ENCODE peak calls at places on chromosomes 5 and 9, in four cellular contexts. N, K, T and H are unnamed samples.

GRCh38 chr5:170986598-170986997 is 124.8 kb downstream of the RANBP17 start:
- DNase-seq in N (no peak), K (no peak), T (no peak), H (peak)

GRCh38 chr5:126676195-126676624 is 75.5 kb downstream of the PHAX start:
- DNase-seq in N (peak), K (peak), T (peak), H (peak)

GRCh38 chr5:138000102-138000723 is 32.7 kb downstream of the FAM13B start:
- DNase-seq in N (no peak), K (peak), T (peak), H (peak)

GRCh38 chr5:141634162-141634561 is 2.5 kb downstream of the HDAC3 start:
- DNase-seq in N (no peak), K (peak), T (no peak), H (no peak)

GRCh38 chr5:57184322-57184721 is 10.5 kb downstream of the GPBP1 start:
- DNase-seq in N (no peak), K (peak), T (no peak), H (no peak)

GRCh38 chr5:75365740-75366139 is 28.7 kb downstream of the HMGCR start:
- DNase-seq in N (no peak), K (peak), T (no peak), H (peak)

GRCh38 chr5:141635646-141636045 is 1.0 kb downstream of the HDAC3 start:
- DNase-seq in N (no peak), K (no peak), T (no peak), H (no peak)

GRCh38 chr5:122126711-122127385 is 2.5 kb upstream of the ZNF474 start:
- DNase-seq in N (no peak), K (peak), T (no peak), H (peak)

GRCh38 chr5:163758283-163758711 is 252.9 kb downstream of the MAT2B start:
- DNase-seq in N (no peak), K (no peak), T (no peak), H (peak)

GRCh38 chr5:76983468-76983867 is 30.6 kb downstream of the CRHBP start:
- DNase-seq in N (no peak), K (no peak), T (no peak), H (no peak)

GRCh38 chr9:36665921-36666429 is 93.3 kb downstream of the MELK start:
- DNase-seq in N (no peak), K (peak), T (no peak), H (peak)

GRCh38 chr9:1619915-1620705 is 395.0 kb upstream of the SMARCA2 start:
- DNase-seq in N (peak), K (no peak), T (no peak), H (no peak)

GRCh38 chr9:34961574-34962480 is 3.7 kb downstream of the PHF24 start:
- DNase-seq in N (no peak), K (no peak), T (no peak), H (peak)

GRCh38 chr5:9239626-9240025 is 306.2 kb downstream of the SEMA5A start:
- DNase-seq in N (no peak), K (no peak), T (no peak), H (peak)

GRCh38 chr5:125012727-125013451 is 266.4 kb upstream of the ZNF608 start:
- DNase-seq in N (no peak), K (no peak), T (no peak), H (no peak)

GRCh38 chr9:93990448-93990847 is 35.3 kb upstream of the BARX1 start:
- DNase-seq in N (no peak), K (no peak), T (no peak), H (no peak)

GRCh38 chr9:98178874-98179850 is 13.3 kb downstream of the CORO2A start:
- DNase-seq in N (no peak), K (no peak), T (no peak), H (no peak)

GRCh38 chr9:97367729-97368128 is 44.2 kb upstream of the TDRD7 start:
- DNase-seq in N (no peak), K (no peak), T (no peak), H (no peak)

GRCh38 chr9:38687389-38687842 is 32.5 kb downstream of the FAM240B start:
- DNase-seq in N (no peak), K (peak), T (peak), H (no peak)

GRCh38 chr9:124694394-124695279 is 76.5 kb downstream of the NR6A1 start:
- DNase-seq in N (peak), K (no peak), T (no peak), H (no peak)

GRCh38 chr9:125460883-125461475 is 199.4 kb downstream of the GAPVD1 start:
- DNase-seq in N (no peak), K (no peak), T (no peak), H (peak)

GRCh38 chr9:94767331-94768099 is 41.0 kb downstream of the AOPEP start:
- DNase-seq in N (no peak), K (no peak), T (no peak), H (peak)

GRCh38 chr9:102650896-102651295 is 344.2 kb upstream of the CYLC2 start:
- DNase-seq in N (no peak), K (no peak), T (no peak), H (no peak)

GRCh38 chr9:136007906-136008692 is 46.9 kb upstream of the UBAC1 start:
- DNase-seq in N (no peak), K (no peak), T (peak), H (peak)

GRCh38 chr9:14087576-14087975 is 226.4 kb downstream of the NFIB start:
- DNase-seq in N (no peak), K (no peak), T (no peak), H (no peak)

GRCh38 chr9:130849356-130849755 is 14.3 kb downstream of the ABL1 start:
- DNase-seq in N (no peak), K (no peak), T (no peak), H (no peak)

DNA sequence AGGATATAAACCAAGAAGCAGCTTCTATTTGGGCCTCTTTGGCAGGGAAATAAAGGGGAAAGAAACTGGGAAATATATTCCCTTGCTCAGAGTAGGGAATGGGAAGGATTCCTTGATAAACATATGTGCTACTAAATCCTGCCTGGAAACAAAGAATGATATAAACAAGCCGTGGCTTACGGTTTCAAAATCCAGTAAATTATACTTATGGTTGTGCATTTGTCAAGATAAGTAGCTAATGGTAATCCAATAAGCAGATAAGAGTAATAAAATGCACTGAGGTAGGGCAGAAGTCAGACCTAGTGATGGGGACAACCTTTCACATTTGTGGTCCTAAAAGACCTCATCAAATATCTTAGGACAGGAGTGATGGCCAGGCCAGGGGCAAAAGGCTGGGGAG is 481.7 kb downstream of the NTRK2 start:
- DNase-seq in N (no peak), K (no peak), T (no peak), H (no peak)
- TF ChIP-seq BHLHE40 in N (no peak), K (no peak), T (no peak), H (no peak)

GRCh38 chr9:118362596-118362995 is 658.4 kb downstream of the TLR4 start:
- DNase-seq in N (no peak), K (no peak), T (no peak), H (no peak)
- TF ChIP-seq BHLHE40 in N (no peak), K (no peak), T (no peak), H (no peak)

DNA sequence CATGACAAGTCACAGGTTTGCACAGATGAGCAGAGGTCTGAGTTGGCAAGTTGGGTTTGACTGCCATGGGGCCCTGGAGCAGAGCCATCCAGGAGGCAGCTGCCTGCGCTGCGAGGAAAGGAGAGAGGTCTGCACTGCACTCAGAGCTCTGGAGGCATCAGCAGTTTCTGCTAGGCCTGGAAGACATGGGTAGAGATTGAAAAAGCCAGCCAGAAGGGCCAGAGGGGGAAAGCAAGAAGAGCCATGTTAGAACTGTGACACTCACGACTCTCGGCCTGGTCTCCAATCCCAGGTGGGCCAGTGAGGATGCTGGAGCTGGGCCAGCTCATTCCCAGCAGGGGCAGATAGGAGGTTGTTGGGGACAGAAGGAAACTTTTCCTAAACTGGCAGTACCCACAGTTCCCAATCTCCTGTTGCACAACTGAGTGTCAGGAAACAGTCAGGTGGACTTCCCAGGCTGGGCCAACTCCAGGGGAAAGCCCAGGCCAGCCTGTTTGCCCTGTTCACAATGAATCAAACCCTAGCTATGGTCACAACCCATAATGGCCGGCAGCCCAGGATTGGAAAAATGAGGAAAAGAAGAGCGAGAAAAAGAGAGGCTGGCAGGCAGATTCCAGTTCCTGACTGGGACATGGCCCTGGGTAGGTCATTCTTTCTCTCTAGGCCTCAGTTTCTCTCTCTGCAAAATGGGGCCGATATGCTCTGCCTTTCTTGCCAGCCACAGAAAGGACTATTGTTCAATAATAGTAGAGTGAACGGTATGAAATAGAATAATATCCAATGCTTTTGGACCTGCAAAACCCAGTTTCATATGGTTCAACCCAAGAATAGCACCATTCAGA is 7.8 kb upstream of the ORM1 start:
- DNase-seq in N (peak), K (no peak), T (no peak), H (no peak)
- TF ChIP-seq BHLHE40 in N (no peak), K (no peak), T (no peak), H (no peak)

GRCh38 chr5:119344231-119344630 is 11.6 kb upstream of the TNFAIP8 start:
- DNase-seq in N (no peak), K (no peak), T (no peak), H (no peak)

GRCh38 chr5:119346404-119346803 is 9.4 kb upstream of the TNFAIP8 start:
- DNase-seq in N (no peak), K (no peak), T (no peak), H (no peak)

GRCh38 chr5:119343766-119344165 is 12.1 kb upstream of the TNFAIP8 start:
- DNase-seq in N (no peak), K (no peak), T (no peak), H (peak)

GRCh38 chr5:119347574-119347973 is 8.2 kb upstream of the TNFAIP8 start:
- DNase-seq in N (no peak), K (no peak), T (no peak), H (no peak)

DNA sequence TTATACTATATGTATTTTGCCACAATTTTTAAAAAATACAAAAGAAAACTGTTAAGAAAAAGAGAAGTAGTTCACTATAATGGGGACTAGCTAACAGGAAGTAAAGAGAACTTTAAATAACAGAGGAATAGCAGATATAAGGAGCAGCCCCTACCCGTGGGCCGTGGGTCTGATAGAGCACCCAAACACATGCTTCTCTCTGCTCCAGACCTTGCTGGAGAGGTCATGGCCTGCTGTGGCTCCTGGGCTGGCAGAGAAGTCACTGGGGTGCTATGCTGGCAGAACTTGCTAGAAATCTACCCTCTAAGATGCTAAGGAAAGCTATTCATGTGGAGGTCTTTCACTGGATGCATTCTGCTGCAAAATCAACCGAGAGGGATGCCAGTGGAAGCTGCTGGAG is 10.0 kb upstream of the TNFAIP8 start:
- DNase-seq in N (no peak), K (no peak), T (no peak), H (no peak)
- TF ChIP-seq BHLHE40 in N (no peak), K (no peak), T (no peak), H (no peak)

DNA sequence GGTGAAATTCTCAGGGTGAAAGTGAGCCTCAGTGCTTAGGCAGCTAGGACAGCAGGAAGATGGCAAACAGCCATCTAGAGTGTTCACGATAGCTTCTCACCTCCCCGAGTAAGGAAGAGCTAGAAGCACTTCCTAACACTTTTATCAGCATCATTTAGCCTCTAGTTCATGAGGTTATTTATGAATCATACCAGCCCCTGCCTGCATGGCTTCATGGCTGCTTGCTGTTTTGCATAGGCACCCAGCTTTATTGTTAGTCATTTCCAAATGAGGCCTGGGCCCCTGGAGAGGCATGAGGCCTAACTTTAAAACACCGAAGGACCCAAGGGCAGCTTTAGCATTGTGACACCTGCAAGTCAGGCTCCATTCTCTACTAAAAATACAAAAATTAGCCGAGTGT is 134.9 kb upstream of the PANK3 start:
- DNase-seq in N (no peak), K (no peak), T (no peak), H (peak)
- TF ChIP-seq BHLHE40 in N (no peak), K (no peak), T (no peak), H (no peak)

GRCh38 chr5:68529581-68529980 is 314.0 kb downstream of the PIK3R1 start:
- DNase-seq in N (no peak), K (no peak), T (no peak), H (peak)
- TF ChIP-seq BHLHE40 in N (no peak), K (no peak), T (no peak), H (no peak)

DNA sequence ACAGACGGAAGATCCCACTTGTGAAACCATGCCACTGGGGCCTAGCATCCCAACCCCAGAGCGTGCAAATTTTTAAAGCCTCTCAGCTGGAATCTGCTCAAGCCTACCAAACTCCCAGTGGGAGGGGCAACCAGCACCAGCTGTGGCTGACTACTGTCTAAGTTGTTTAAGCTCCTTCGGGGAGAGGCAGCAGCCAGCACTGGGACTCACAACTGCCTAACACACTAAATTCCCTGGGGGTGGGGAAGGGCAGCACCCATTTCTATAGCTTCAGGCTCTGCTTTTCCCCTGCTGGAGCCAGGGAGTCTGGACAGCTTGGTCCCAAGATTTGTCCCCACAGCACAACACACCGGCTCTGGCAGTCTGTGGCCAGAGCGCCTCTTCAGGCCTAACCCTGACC is 287.6 kb upstream of the MSX2 start:
- DNase-seq in N (no peak), K (no peak), T (no peak), H (no peak)
- TF ChIP-seq BHLHE40 in N (no peak), K (no peak), T (no peak), H (no peak)